ENCODE peak calls at places on chromosomes 2 and 18, in seven cellular contexts. G is bronchial epithelial cell, R is lower lobe of right lung, U is stomach, T is tibial nerve, K is type B pancreatic cell, A is AG09309. C is an unnamed sample.

GRCh38 chr18:6215888-6216287 is 198.8 kb downstream of the L3MBTL4 start:
- DNase-seq in A (no peak), G (no peak), T (no peak), U (no peak), R (no peak), K (no peak), C (no peak)

GRCh38 chr2:236688563-236689392 is 119.2 kb downstream of the ACKR3 start:
- DNase-seq in G (no peak), U (no peak), T (no peak), K (no peak), R (no peak), A (no peak), C (no peak)

GRCh38 chr2:220310326-220310936 is 683.0 kb downstream of the SLC4A3 start:
- DNase-seq in G (no peak), A (no peak), K (no peak), T (no peak), R (no peak), U (no peak), C (no peak)

GRCh38 chr2:206275274-206276160 is 1.1 kb downstream of the ZDBF2 start:
- DNase-seq in G (peak), U (no peak), K (no peak), R (no peak), A (peak), T (no peak), C (no peak)

GRCh38 chr2:41779873-41780272 is 267.9 kb upstream of the PKDCC start:
- DNase-seq in U (no peak), R (no peak), K (no peak), A (no peak), T (no peak), G (no peak), C (no peak)

GRCh38 chr18:40868110-40868858 is 1086.8 kb upstream of the PIK3C3 start:
- DNase-seq in U (no peak), T (no peak), A (no peak), K (no peak), R (no peak), G (peak), C (no peak)

GRCh38 chr2:124034265-124034664 is 9.2 kb downstream of the CNTNAP5 start:
- DNase-seq in A (no peak), G (peak), K (no peak), T (no peak), R (no peak), U (no peak), C (no peak)

GRCh38 chr2:121475811-121476571 is 54.7 kb upstream of the RNU4ATAC start:
- DNase-seq in U (no peak), A (no peak), G (peak), R (no peak), T (no peak), K (no peak), C (no peak)

GRCh38 chr18:47260138-47260923 is 8.9 kb upstream of the SKOR2 start:
- DNase-seq in R (peak), U (peak), A (no peak), K (peak), G (peak), T (no peak), C (no peak)

GRCh38 chr2:43424262-43425207 is 171.3 kb downstream of the THADA start:
- DNase-seq in U (no peak), R (no peak), T (no peak), A (peak), G (no peak), K (no peak), C (no peak)

GRCh38 chr2:154402138-154402714 is 296.3 kb upstream of the KCNJ3 start:
- DNase-seq in G (peak), R (no peak), T (no peak), A (no peak), K (no peak), U (no peak), C (no peak)

GRCh38 chr2:215736653-215737290 is 276.6 kb downstream of the MREG start:
- DNase-seq in R (no peak), T (no peak), U (no peak), G (peak), K (no peak), A (peak), C (no peak)

GRCh38 chr2:147224070-147224469 is 620.8 kb upstream of the ACVR2A start:
- DNase-seq in T (no peak), R (no peak), U (no peak), G (peak), K (no peak), A (no peak), C (no peak)

GRCh38 chr18:50277935-50278334 is 3.4 kb downstream of the MBD1 start:
- DNase-seq in T (no peak), A (no peak), G (peak), U (no peak), R (no peak), K (no peak), C (no peak)

GRCh38 chr2:205716126-205716525 is 33.8 kb downstream of the NRP2 start:
- DNase-seq in G (no peak), R (no peak), A (no peak), K (no peak), T (no peak), U (no peak), C (no peak)

GRCh38 chr2:30447149-30448045 is at the start of gene LCLAT1:
- DNase-seq in R (peak), G (peak), A (no peak), U (peak), T (peak), K (peak), C (peak)

GRCh38 chr2:19786408-19787058 is 115.2 kb downstream of the TTC32 start:
- DNase-seq in K (no peak), G (peak), R (no peak), U (no peak), A (peak), T (no peak), C (no peak)

GRCh38 chr2:130826821-130827501 is 9.8 kb upstream of the ARHGEF4 start:
- DNase-seq in G (no peak), R (no peak), K (no peak), U (no peak), T (no peak), A (no peak), C (peak)

GRCh38 chr18:2994603-2995432 is 18.1 kb downstream of the LPIN2 start:
- DNase-seq in K (no peak), U (no peak), A (no peak), R (no peak), G (no peak), T (no peak), C (no peak)
- TF ChIP-seq CTCF in K (no peak), U (no peak), A (peak), R (peak), G (peak), T (peak), C (peak)

GRCh38 chr2:59025157-59025757 is 784.1 kb upstream of the FANCL start:
- DNase-seq in K (no peak), G (peak), T (no peak), R (peak), U (peak), A (no peak), C (no peak)
- TF ChIP-seq CTCF in K (peak), G (peak), T (peak), R (peak), U (peak), A (peak), C (peak)

DNA sequence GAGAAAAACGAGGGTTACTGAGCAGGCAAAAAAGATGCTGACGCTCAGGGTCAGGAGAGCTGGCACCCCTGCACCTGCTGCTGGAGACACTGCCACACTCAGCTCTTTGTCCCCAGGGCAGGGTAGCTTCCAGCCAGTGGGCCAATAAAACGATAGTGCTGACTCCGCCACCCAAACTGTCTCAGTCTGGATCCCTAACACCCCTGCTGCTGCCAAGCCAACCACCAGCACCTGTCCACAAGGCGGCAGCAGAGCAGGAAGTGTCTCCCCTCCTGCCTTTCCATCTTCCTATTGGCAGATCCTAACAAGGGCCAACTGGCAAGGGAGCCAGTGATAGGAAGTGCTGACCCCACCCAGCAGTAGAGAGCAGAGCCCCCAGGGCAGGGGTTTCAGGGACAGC is 531.5 kb upstream of the SALL3 start:
- DNase-seq in K (no peak), G (no peak), T (no peak), U (no peak), A (no peak), R (no peak), C (no peak)
- TF ChIP-seq CTCF in K (peak), G (no peak), T (no peak), U (no peak), A (no peak), R (no peak), C (no peak)

DNA sequence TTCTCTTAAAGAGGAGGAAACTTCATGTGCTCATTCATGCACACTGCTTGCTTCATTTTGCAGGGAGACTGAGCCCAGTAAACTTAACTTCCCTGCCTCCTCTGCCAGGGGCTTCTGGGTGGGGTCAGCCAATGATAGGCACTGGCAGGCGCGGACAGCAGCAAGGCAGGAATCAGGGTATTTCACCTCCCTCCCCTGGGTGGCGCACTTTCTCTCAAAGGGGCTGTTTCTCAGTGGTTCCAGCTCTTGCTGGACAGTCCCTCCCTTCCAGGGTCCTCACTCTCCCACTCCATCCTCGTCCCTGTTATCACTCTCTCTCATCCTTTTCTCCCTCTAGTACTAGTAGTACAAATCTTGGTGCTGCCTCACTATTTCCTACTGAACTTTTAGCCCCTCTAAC is 320.5 kb upstream of the ZNF521 start:
- DNase-seq in R (no peak), K (no peak), A (no peak), U (no peak), G (no peak), T (no peak), C (no peak)
- TF ChIP-seq CTCF in R (no peak), K (peak), A (peak), U (no peak), G (no peak), T (no peak), C (peak)

GRCh38 chr2:39068757-39069515 is 51.9 kb downstream of the SOS1 start:
- DNase-seq in T (no peak), R (no peak), G (peak), U (no peak), A (no peak), K (no peak), C (no peak)
- TF ChIP-seq CTCF in T (no peak), R (no peak), G (no peak), U (no peak), A (no peak), K (peak), C (peak)

GRCh38 chr2:37281916-37282315 is 42.7 kb downstream of the PRKD3 start:
- DNase-seq in U (no peak), T (no peak), K (no peak), A (no peak), G (no peak), R (no peak), C (no peak)
- TF ChIP-seq CTCF in U (no peak), T (no peak), K (no peak), A (no peak), G (peak), R (no peak), C (peak)

DNA sequence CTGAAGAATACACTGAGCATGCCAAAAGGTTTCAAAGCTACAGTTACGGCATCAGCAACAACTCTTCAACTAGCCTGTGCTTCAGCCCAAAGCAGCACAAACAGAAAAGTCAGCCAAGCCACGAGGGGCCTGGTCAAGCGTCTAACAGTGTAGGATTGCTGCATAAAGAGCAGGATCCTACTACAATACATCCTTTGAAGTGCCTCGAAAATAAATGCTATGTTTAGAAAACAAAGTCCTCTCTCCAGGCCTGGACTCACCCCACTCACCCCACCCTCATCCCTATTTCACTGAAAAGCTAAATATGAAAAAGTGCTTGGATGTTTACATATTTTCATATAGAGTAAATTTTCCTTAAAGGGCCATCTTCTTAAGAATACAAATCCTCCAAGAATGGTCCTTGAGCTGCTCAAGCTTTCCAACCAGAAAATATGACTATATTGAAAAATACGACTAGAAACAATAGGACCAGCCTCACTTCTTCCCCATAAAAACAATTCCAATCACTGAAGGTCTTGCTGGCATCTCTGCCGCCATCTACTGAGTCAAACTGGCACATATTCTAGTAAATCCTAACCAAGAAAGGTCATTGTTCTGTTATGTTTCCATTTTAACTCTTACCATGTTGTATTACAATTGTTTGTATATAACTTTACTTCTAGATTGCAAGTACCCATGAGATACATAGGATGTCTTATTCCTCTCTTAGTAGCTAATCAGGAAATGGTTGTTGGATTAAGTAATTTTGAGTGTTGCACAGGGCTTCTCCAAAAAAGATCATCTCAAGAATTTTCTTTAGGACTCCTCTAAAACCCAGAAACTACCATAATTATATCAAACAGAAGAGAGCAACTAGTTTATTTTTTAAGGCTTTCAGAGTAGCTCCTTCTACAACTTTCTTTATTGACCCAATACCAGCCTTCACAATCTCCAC is 63.6 kb downstream of the CLHC1 start:
- DNase-seq in R (no peak), U (peak), A (peak), G (peak), K (no peak), T (no peak), C (no peak)
- TF ChIP-seq CTCF in R (peak), U (peak), A (peak), G (peak), K (peak), T (peak), C (peak)

DNA sequence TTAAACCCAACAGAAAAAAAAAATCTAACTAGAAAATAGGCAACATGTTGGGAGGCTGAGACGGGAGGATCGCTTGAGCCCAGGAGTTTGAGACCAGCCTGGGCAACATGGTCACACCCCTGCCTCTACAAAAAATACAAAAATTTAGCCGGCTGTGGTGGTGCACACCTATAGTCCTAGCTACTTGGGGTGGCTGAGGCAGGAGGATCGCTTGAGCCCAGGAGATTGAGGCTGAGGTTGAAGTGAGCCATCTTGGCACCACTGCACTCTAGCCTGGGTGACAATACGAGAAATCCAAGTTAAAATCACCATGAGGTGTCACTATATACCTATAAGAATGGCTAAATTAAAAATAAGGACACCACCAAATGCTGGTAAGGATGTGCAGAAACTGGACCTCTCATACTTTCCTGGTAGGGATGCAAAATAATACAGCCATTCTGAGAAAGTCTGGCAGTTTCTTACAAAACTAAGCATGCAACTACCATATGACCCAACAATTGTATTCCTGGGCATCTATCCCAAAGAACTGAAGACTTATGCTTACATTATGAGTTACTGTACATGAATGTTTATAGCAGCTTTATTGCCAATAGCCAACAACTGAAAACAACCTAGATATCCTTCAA is 2.2 kb downstream of the SEPTIN10 start:
- DNase-seq in G (peak), U (no peak), K (no peak), A (peak), R (no peak), T (no peak), C (no peak)
- TF ChIP-seq CTCF in G (no peak), U (no peak), K (no peak), A (no peak), R (no peak), T (no peak), C (peak)

GRCh38 chr2:113889471-113890252 is at the start of gene ACTR3:
- DNase-seq in U (peak), T (peak), R (peak), A (peak), G (peak), K (peak), C (peak)

GRCh38 chr2:113888641-113889470 is 1.0 kb upstream of the ACTR3 start:
- DNase-seq in K (no peak), U (peak), T (no peak), R (peak), G (no peak), A (no peak), C (no peak)

GRCh38 chr2:113891265-113891959 is 1.5 kb downstream of the ACTR3 start:
- DNase-seq in G (peak), R (no peak), K (no peak), A (no peak), T (no peak), U (no peak), C (no peak)

GRCh38 chr2:113892004-113892740 is 2.3 kb downstream of the ACTR3 start:
- DNase-seq in T (no peak), R (no peak), U (no peak), G (no peak), K (no peak), A (no peak), C (no peak)

GRCh38 chr2:113890253-113891235 is 655 bp downstream of the ACTR3 start:
- DNase-seq in G (peak), R (peak), K (peak), T (peak), A (no peak), U (peak), C (no peak)
- TF ChIP-seq CTCF in G (peak), R (no peak), K (no peak), T (no peak), A (no peak), U (no peak), C (peak)

DNA sequence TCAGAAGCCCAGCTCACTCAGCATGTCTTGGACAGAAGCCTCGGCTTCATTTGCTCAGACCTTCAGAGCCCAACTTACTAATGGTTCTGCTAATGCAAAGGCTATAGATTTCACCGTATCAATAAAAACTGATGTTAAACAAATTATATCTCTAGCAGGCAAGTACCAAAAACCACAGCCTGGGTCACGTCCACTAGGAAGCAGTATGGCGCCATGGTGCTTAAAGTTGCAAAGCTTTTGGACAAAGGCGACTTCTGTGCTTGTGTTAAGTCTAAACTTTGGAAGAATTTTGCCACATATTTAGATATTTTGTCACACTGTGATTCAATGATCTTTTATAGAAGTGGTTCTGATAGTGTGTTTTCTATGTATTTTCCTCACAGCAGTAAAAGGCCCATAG is 276.8 kb upstream of the PARD3B start:
- DNase-seq in G (no peak), T (no peak), K (no peak), A (no peak), R (no peak), U (no peak), C (no peak)
- TF ChIP-seq CTCF in G (no peak), T (no peak), K (peak), A (peak), R (no peak), U (no peak), C (peak)